ENCODE peak calls at places on chromosomes 12 and 14, in seven cellular contexts. One of them, this sample, is unnamed.
A peak's percentile ranks its signal among the peaks of the same experiment; 100 is the strongest.

GRCh38 chr12:131260970-131261369 is 307.3 kb downstream of the ADGRD1 start:
- DNase-seq in activated T-helper 1 cell treated with anti-CD3 and anti-CD28 coated beads, Interleukin-2, amount 50 U/mL, for 16 hours: no peak
- DNase-seq in KG1: no peak
- DNase-seq in heart left ventricle: no peak
- DNase-seq in caudate nucleus: no peak
- DNase-seq in activated gamma-delta T cell treated with Interleukin-2 at 50 U/mL for 16 hours: no peak
- DNase-seq in GM20000: no peak
- DNase-seq in this sample: no peak

GRCh38 chr12:26281320-26281719 is 85.9 kb downstream of the SSPN start:
- DNase-seq in activated T-helper 1 cell treated with anti-CD3 and anti-CD28 coated beads, Interleukin-2, amount 50 U/mL, for 16 hours: no peak
- DNase-seq in KG1: no peak
- DNase-seq in heart left ventricle: no peak
- DNase-seq in caudate nucleus: peak; percentile 53
- DNase-seq in activated gamma-delta T cell treated with Interleukin-2 at 50 U/mL for 16 hours: no peak
- DNase-seq in GM20000: no peak
- DNase-seq in this sample: no peak

GRCh38 chr12:50620050-50620974 is 115.5 kb downstream of the DIP2B start:
- DNase-seq in activated T-helper 1 cell treated with anti-CD3 and anti-CD28 coated beads, Interleukin-2, amount 50 U/mL, for 16 hours: no peak
- DNase-seq in KG1: no peak
- DNase-seq in heart left ventricle: no peak
- DNase-seq in caudate nucleus: no peak
- DNase-seq in activated gamma-delta T cell treated with Interleukin-2 at 50 U/mL for 16 hours: no peak
- DNase-seq in GM20000: no peak
- DNase-seq in this sample: no peak

GRCh38 chr12:32739279-32739678 is 16.4 kb downstream of the YARS2 start:
- DNase-seq in activated T-helper 1 cell treated with anti-CD3 and anti-CD28 coated beads, Interleukin-2, amount 50 U/mL, for 16 hours: no peak
- DNase-seq in KG1: no peak
- DNase-seq in heart left ventricle: no peak
- DNase-seq in caudate nucleus: no peak
- DNase-seq in activated gamma-delta T cell treated with Interleukin-2 at 50 U/mL for 16 hours: no peak
- DNase-seq in GM20000: no peak
- DNase-seq in this sample: no peak

GRCh38 chr12:84910549-84911241 is 1.9 kb downstream of the SLC6A15 start:
- DNase-seq in activated T-helper 1 cell treated with anti-CD3 and anti-CD28 coated beads, Interleukin-2, amount 50 U/mL, for 16 hours: no peak
- DNase-seq in KG1: no peak
- DNase-seq in heart left ventricle: peak; percentile 45
- DNase-seq in caudate nucleus: no peak
- DNase-seq in activated gamma-delta T cell treated with Interleukin-2 at 50 U/mL for 16 hours: no peak
- DNase-seq in GM20000: no peak
- DNase-seq in this sample: no peak

GRCh38 chr12:57156701-57157403 is 9.4 kb upstream of the LRP1-AS start:
- DNase-seq in activated T-helper 1 cell treated with anti-CD3 and anti-CD28 coated beads, Interleukin-2, amount 50 U/mL, for 16 hours: no peak
- DNase-seq in KG1: no peak
- DNase-seq in heart left ventricle: no peak
- DNase-seq in caudate nucleus: no peak
- DNase-seq in activated gamma-delta T cell treated with Interleukin-2 at 50 U/mL for 16 hours: no peak
- DNase-seq in GM20000: no peak
- DNase-seq in this sample: no peak

GRCh38 chr12:4610481-4610880 is 38.4 kb downstream of the AKAP3 start:
- DNase-seq in activated T-helper 1 cell treated with anti-CD3 and anti-CD28 coated beads, Interleukin-2, amount 50 U/mL, for 16 hours: no peak
- DNase-seq in KG1: no peak
- DNase-seq in heart left ventricle: no peak
- DNase-seq in caudate nucleus: no peak
- DNase-seq in activated gamma-delta T cell treated with Interleukin-2 at 50 U/mL for 16 hours: no peak
- DNase-seq in GM20000: no peak
- DNase-seq in this sample: no peak

GRCh38 chr12:16150290-16150689 is 127.2 kb downstream of the SLC15A5 start:
- DNase-seq in activated T-helper 1 cell treated with anti-CD3 and anti-CD28 coated beads, Interleukin-2, amount 50 U/mL, for 16 hours: no peak
- DNase-seq in KG1: no peak
- DNase-seq in heart left ventricle: no peak
- DNase-seq in caudate nucleus: no peak
- DNase-seq in activated gamma-delta T cell treated with Interleukin-2 at 50 U/mL for 16 hours: no peak
- DNase-seq in GM20000: no peak
- DNase-seq in this sample: no peak

GRCh38 chr12:111773801-111774551 is 7.2 kb downstream of the ALDH2 start:
- DNase-seq in activated T-helper 1 cell treated with anti-CD3 and anti-CD28 coated beads, Interleukin-2, amount 50 U/mL, for 16 hours: no peak
- DNase-seq in KG1: no peak
- DNase-seq in heart left ventricle: no peak
- DNase-seq in caudate nucleus: peak; percentile 60
- DNase-seq in activated gamma-delta T cell treated with Interleukin-2 at 50 U/mL for 16 hours: no peak
- DNase-seq in GM20000: peak; percentile 61
- DNase-seq in this sample: no peak

GRCh38 chr12:130164931-130165330 is 2.7 kb downstream of the FZD10 start:
- DNase-seq in activated T-helper 1 cell treated with anti-CD3 and anti-CD28 coated beads, Interleukin-2, amount 50 U/mL, for 16 hours: no peak
- DNase-seq in KG1: no peak
- DNase-seq in heart left ventricle: no peak
- DNase-seq in caudate nucleus: no peak
- DNase-seq in activated gamma-delta T cell treated with Interleukin-2 at 50 U/mL for 16 hours: no peak
- DNase-seq in GM20000: no peak
- DNase-seq in this sample: no peak

GRCh38 chr12:67827820-67828383 is 161.3 kb upstream of the IFNG-AS1 start:
- DNase-seq in activated T-helper 1 cell treated with anti-CD3 and anti-CD28 coated beads, Interleukin-2, amount 50 U/mL, for 16 hours: no peak
- DNase-seq in KG1: no peak
- DNase-seq in heart left ventricle: no peak
- DNase-seq in caudate nucleus: peak; percentile 78
- DNase-seq in activated gamma-delta T cell treated with Interleukin-2 at 50 U/mL for 16 hours: no peak
- DNase-seq in GM20000: peak; percentile 28
- DNase-seq in this sample: no peak

GRCh38 chr14:104392001-104392395 is 187.6 kb upstream of the C14orf180 start:
- DNase-seq in activated T-helper 1 cell treated with anti-CD3 and anti-CD28 coated beads, Interleukin-2, amount 50 U/mL, for 16 hours: no peak
- DNase-seq in KG1: no peak
- DNase-seq in heart left ventricle: no peak
- DNase-seq in caudate nucleus: no peak
- DNase-seq in activated gamma-delta T cell treated with Interleukin-2 at 50 U/mL for 16 hours: no peak
- DNase-seq in GM20000: no peak
- DNase-seq in this sample: no peak

GRCh38 chr14:100665518-100666032 is 61.1 kb upstream of the DLK1 start:
- DNase-seq in activated T-helper 1 cell treated with anti-CD3 and anti-CD28 coated beads, Interleukin-2, amount 50 U/mL, for 16 hours: no peak
- DNase-seq in KG1: no peak
- DNase-seq in heart left ventricle: peak; percentile 25
- DNase-seq in caudate nucleus: peak; percentile 16
- DNase-seq in activated gamma-delta T cell treated with Interleukin-2 at 50 U/mL for 16 hours: no peak
- DNase-seq in GM20000: no peak
- DNase-seq in this sample: no peak

GRCh38 chr14:51848120-51848519 is 12.3 kb upstream of the GNG2 start:
- DNase-seq in activated T-helper 1 cell treated with anti-CD3 and anti-CD28 coated beads, Interleukin-2, amount 50 U/mL, for 16 hours: no peak
- DNase-seq in KG1: no peak
- DNase-seq in heart left ventricle: no peak
- DNase-seq in caudate nucleus: no peak
- DNase-seq in activated gamma-delta T cell treated with Interleukin-2 at 50 U/mL for 16 hours: no peak
- DNase-seq in GM20000: no peak
- DNase-seq in this sample: no peak